ENCODE peak calls at places on chromosome 6, in seven cellular contexts. G is GM23248, U is fibroblast of lung, A is stomach, Y is heart right ventricle, X is tibial artery, Z is H7. M is an unnamed sample.

GRCh38 chr6:82273295-82273694 is 25.8 kb upstream of the IBTK start:
- DNase-seq in U (no peak), Y (no peak), A (no peak), X (no peak), G (no peak), Z (no peak), M (no peak)

GRCh38 chr6:152636675-152637421 is at the start of gene SYNE1:
- DNase-seq in X (peak; percentile 65), Z (peak; percentile 77), Y (peak; percentile 61), G (peak; percentile 75), U (peak; percentile 4), A (peak; percentile 57), M (peak; percentile 42)

GRCh38 chr6:49849121-49849907 is 17.0 kb downstream of the CRISP1 start:
- DNase-seq in Y (no peak), G (peak; percentile 70), X (no peak), Z (no peak), U (peak; percentile 78), A (no peak), M (no peak)

GRCh38 chr6:11064836-11065235 is 20.7 kb upstream of the ELOVL2 start:
- DNase-seq in U (no peak), G (peak; percentile 51), Z (no peak), X (no peak), Y (no peak), A (no peak), M (no peak)

GRCh38 chr6:140052757-140053729 is 678.6 kb upstream of the CITED2 start:
- DNase-seq in Z (peak; percentile 6), Y (no peak), X (no peak), G (peak; percentile 65), A (no peak), U (peak; percentile 55), M (no peak)

GRCh38 chr6:88268508-88268907 is 102.4 kb upstream of the CNR1 start:
- DNase-seq in G (no peak), U (no peak), Y (no peak), X (no peak), Z (no peak), A (no peak), M (no peak)

GRCh38 chr6:149995971-149996370 is 29.4 kb downstream of the RAET1L start:
- DNase-seq in Z (no peak), X (no peak), U (no peak), G (no peak), A (no peak), Y (no peak), M (no peak)

GRCh38 chr6:2659882-2660281 is 90.8 kb downstream of the MYLK4 start:
- DNase-seq in X (no peak), G (peak; percentile 7), A (no peak), Y (no peak), Z (no peak), U (no peak), M (no peak)

GRCh38 chr6:158688860-158689259 is 39.0 kb downstream of the SYTL3 start:
- DNase-seq in Y (no peak), A (no peak), U (no peak), Z (no peak), G (peak; percentile 50), X (no peak), M (no peak)

GRCh38 chr6:87251225-87251624 is 71.2 kb upstream of the SMIM8 start:
- DNase-seq in A (no peak), U (no peak), Y (no peak), X (no peak), G (no peak), Z (no peak), M (no peak)

GRCh38 chr6:44477293-44477894 is 89.9 kb downstream of the CDC5L start:
- DNase-seq in G (no peak), X (no peak), A (no peak), U (no peak), Z (no peak), Y (no peak), M (no peak)

GRCh38 chr6:143176090-143177021 is 115.7 kb downstream of the AIG1 start:
- DNase-seq in G (peak; percentile 90), A (no peak), U (peak; percentile 63), X (no peak), Z (no peak), Y (no peak), M (no peak)

GRCh38 chr6:149545258-149545753 is 537 bp downstream of the PPIL4 start:
- DNase-seq in G (peak; percentile 89), A (peak; percentile 28), Z (peak; percentile 46), U (peak; percentile 77), Y (peak; percentile 30), X (peak; percentile 71), M (peak; percentile 49)

GRCh38 chr6:7899889-7900213 is 10.7 kb downstream of the TXNDC5 start:
- DNase-seq in G (no peak), X (no peak), Y (no peak), U (no peak), Z (no peak), A (no peak), M (no peak)
- H3K36me3 ChIP-seq in G (peaks cover 58% of the 10 kb centered on the region), X (peaks cover 94% of the 10 kb centered on the region), Y (peaks cover 56% of the 10 kb centered on the region), U (peaks cover 31% of the 10 kb centered on the region), Z (peaks cover 51% of the 10 kb centered on the region), A (peaks cover 100% of the 10 kb centered on the region), M (peaks cover 94% of the 10 kb centered on the region)

GRCh38 chr6:110226261-110226660 is 46.0 kb downstream of the CDC40 start:
- DNase-seq in X (no peak), G (no peak), Z (no peak), A (no peak), Y (no peak), U (no peak), M (no peak)
- H3K36me3 ChIP-seq in X (peaks cover 56% of the 10 kb centered on the region), G (peaks cover 30% of the 10 kb centered on the region), Z (peaks cover 1% of the 10 kb centered on the region), A (peaks cover 82% of the 10 kb centered on the region), Y (peaks cover 26% of the 10 kb centered on the region), U (no peaks in the 10 kb centered on the region), M (no peaks in the 10 kb centered on the region)

DNA sequence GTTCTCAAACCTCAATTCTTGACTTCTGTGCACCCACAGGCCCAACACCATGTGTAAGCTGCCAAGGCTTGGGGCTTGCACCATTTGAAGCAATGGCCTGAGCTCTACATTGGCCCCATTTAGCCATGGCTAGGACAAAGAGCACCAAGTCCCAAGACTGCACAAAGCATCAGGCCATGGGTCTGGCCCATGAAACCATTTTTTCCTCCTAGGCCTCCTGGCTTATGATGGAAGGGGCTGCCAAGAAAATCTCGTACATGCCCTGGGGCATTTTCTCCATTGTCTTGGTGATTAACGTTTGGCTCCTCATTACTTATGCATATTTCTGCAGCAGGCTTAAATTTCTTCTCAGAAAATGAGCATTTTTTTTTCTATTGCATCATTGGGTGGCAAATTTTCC is 1128.7 kb upstream of the ADGRB3 start:
- DNase-seq in A (no peak), Y (no peak), G (no peak), U (no peak), X (no peak), Z (no peak), M (no peak)
- H3K36me3 ChIP-seq in A (no peaks in the 10 kb centered on the region), Y (no peaks in the 10 kb centered on the region), G (no peaks in the 10 kb centered on the region), U (no peaks in the 10 kb centered on the region), X (no peaks in the 10 kb centered on the region), Z (no peaks in the 10 kb centered on the region), M (no peaks in the 10 kb centered on the region)

DNA sequence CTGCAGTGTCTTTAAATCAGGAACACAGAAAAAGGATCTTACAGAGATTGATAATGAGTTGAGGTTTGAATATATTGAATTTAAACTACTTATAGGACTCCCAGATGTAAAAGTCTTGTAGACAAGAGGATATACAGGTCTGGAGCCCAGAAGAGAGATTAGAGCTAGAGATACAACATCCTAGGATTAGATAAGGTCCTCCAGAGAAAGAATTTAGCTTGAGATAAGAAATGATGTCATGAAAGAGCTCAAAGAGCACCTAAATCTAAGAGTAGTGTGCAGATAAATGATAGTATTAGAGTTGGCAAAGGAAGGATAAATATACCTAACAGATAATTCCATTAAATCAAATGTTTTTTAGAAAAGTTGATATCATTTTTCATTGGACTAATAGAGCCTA is 23.9 kb downstream of the EPM2A start:
- DNase-seq in X (no peak), Z (no peak), A (no peak), G (no peak), U (no peak), Y (no peak), M (no peak)
- H3K36me3 ChIP-seq in X (no peaks in the 10 kb centered on the region), Z (no peaks in the 10 kb centered on the region), A (peaks cover 5% of the 10 kb centered on the region), G (no peaks in the 10 kb centered on the region), U (no peaks in the 10 kb centered on the region), Y (no peaks in the 10 kb centered on the region), M (no peaks in the 10 kb centered on the region)

GRCh38 chr6:169223006-169223405 is 30.6 kb downstream of the THBS2 start:
- DNase-seq in Z (peak; percentile 4), Y (no peak), U (no peak), X (no peak), G (no peak), A (peak; percentile 13), M (no peak)
- H3K36me3 ChIP-seq in Z (peaks cover 2% of the 10 kb centered on the region), Y (peaks cover 5% of the 10 kb centered on the region), U (peaks cover 22% of the 10 kb centered on the region), X (peaks cover 82% of the 10 kb centered on the region), G (peaks cover 47% of the 10 kb centered on the region), A (peaks cover 28% of the 10 kb centered on the region), M (no peaks in the 10 kb centered on the region)